ENCODE peak calls at places on chromosomes 12 and 14, in six cellular contexts. C is M059J; A is progenitor cell of endocrine pancreas; Z is islet precursor cell; H is effector CD8-positive, alpha-beta T cell; V is astrocyte of the hippocampus. X is an unnamed sample.

GRCh38 chr12:49703647-49704137 is 3.5 kb downstream of the FMNL3 start:
- DNase-seq in Z (no peak), A (no peak), C (peak), H (no peak), V (peak), X (no peak)

GRCh38 chr12:105294164-105294563 is 36.3 kb upstream of the C12orf75 start:
- DNase-seq in V (no peak), A (no peak), Z (no peak), C (no peak), H (no peak), X (no peak)

GRCh38 chr12:72230589-72230988 is 41.6 kb upstream of the TRHDE start:
- DNase-seq in A (no peak), C (no peak), V (no peak), Z (no peak), H (no peak), X (no peak)

GRCh38 chr14:102848830-102849521 is 71.7 kb downstream of the TRAF3 start:
- DNase-seq in V (no peak), Z (no peak), H (no peak), A (no peak), C (no peak), X (peak)

GRCh38 chr12:80353254-80353653 is 90.8 kb upstream of the PTPRQ start:
- DNase-seq in H (no peak), C (peak), Z (no peak), A (no peak), V (peak), X (no peak)

GRCh38 chr12:65524666-65525065 is 246.2 kb downstream of the MSRB3 start:
- DNase-seq in A (no peak), Z (peak), H (no peak), V (peak), C (peak), X (no peak)

GRCh38 chr14:68729556-68729955 is 63.3 kb downstream of the ZFP36L1 start:
- DNase-seq in H (no peak), Z (no peak), A (no peak), V (no peak), C (no peak), X (no peak)

GRCh38 chr12:132471011-132471857 is 18.7 kb upstream of the FBRSL1 start:
- DNase-seq in A (no peak), V (no peak), C (peak), Z (no peak), H (no peak), X (no peak)

GRCh38 chr14:100275214-100275613 is 31.0 kb downstream of the SLC25A29 start:
- DNase-seq in Z (no peak), V (no peak), H (no peak), C (no peak), A (no peak), X (no peak)